ENCODE peak calls at places on chromosomes 12 and 14, in nine cellular contexts. J, R, G, P, C, N, O, Z and Y are unnamed samples.

GRCh38 chr12:57753938-57754337 is 965 bp upstream of the MARCHF9 start:
- DNase-seq in J (no peak), R (no peak), G (no peak), P (no peak), C (no peak), N (no peak), O (no peak), Z (no peak), Y (no peak)

GRCh38 chr12:78585132-78585531 is 279.4 kb upstream of the SYT1 start:
- DNase-seq in J (no peak), R (no peak), G (no peak), P (no peak), C (no peak), N (no peak), O (no peak), Z (no peak), Y (peak)

GRCh38 chr12:131223791-131224567 is 270.3 kb downstream of the ADGRD1 start:
- DNase-seq in J (no peak), R (no peak), G (peak), P (no peak), C (no peak), N (no peak), O (no peak), Z (no peak), Y (peak)

GRCh38 chr12:68374315-68374982 is 42.3 kb upstream of the MDM1 start:
- DNase-seq in J (peak), R (peak), G (no peak), P (no peak), C (no peak), N (no peak), O (no peak), Z (peak), Y (no peak)

GRCh38 chr12:129871991-129872969 is 31.5 kb downstream of the TMEM132D start:
- DNase-seq in J (no peak), R (no peak), G (no peak), P (no peak), C (no peak), N (no peak), O (no peak), Z (no peak), Y (no peak)

GRCh38 chr12:67981236-67982164 is 7.7 kb upstream of the IFNG-AS1 start:
- DNase-seq in J (no peak), R (no peak), G (no peak), P (peak), C (peak), N (peak), O (no peak), Z (no peak), Y (no peak)

GRCh38 chr12:15592934-15593333 is 196.3 kb downstream of the EPS8 start:
- DNase-seq in J (no peak), R (no peak), G (no peak), P (peak), C (no peak), N (no peak), O (no peak), Z (no peak), Y (no peak)

GRCh38 chr12:2683283-2684025 is 111.3 kb upstream of the FKBP4 start:
- DNase-seq in J (no peak), R (no peak), G (no peak), P (no peak), C (no peak), N (peak), O (no peak), Z (no peak), Y (no peak)

GRCh38 chr14:106844608-106845285 is 1318.4 kb downstream of the TMEM121 start:
- DNase-seq in J (peak), R (peak), G (peak), P (no peak), C (no peak), N (no peak), O (no peak), Z (peak), Y (peak)

GRCh38 chr12:66210840-66211239 is 21.8 kb downstream of the IRAK3 start:
- DNase-seq in J (no peak), R (no peak), G (no peak), P (peak), C (no peak), N (no peak), O (no peak), Z (no peak), Y (no peak)